ENCODE peak calls at places on chromosomes 5 and 9, in nine cellular contexts. N, U, S, K, Z, D, T, L and V are unnamed samples.

GRCh38 chr9:105047652-105048031 is 119.7 kb upstream of the ABCA1 start:
- DNase-seq in N (no peak), U (no peak), S (no peak), K (no peak), Z (no peak), D (no peak), T (no peak), L (no peak), V (no peak)

GRCh38 chr9:77020438-77021264 is 1.2 kb downstream of the FOXB2 start:
- DNase-seq in N (no peak), U (no peak), S (no peak), K (no peak), Z (peak), D (no peak), T (no peak), L (no peak), V (peak)

GRCh38 chr5:8842906-8843590 is 702.8 kb downstream of the SEMA5A start:
- DNase-seq in N (no peak), U (peak), S (peak), K (peak), Z (no peak), D (no peak), T (no peak), L (no peak), V (no peak)

GRCh38 chr9:127050152-127050551 is 72.3 kb downstream of the ANGPTL2 start:
- DNase-seq in N (peak), U (no peak), S (no peak), K (no peak), Z (peak), D (no peak), T (no peak), L (no peak), V (no peak)

GRCh38 chr5:169695919-169696490 is 58.9 kb downstream of the DOCK2 start:
- DNase-seq in N (no peak), U (peak), S (no peak), K (peak), Z (no peak), D (no peak), T (no peak), L (no peak), V (no peak)

GRCh38 chr5:14742427-14743010 is 78.0 kb downstream of the OTULIN start:
- DNase-seq in N (no peak), U (no peak), S (no peak), K (no peak), Z (no peak), D (no peak), T (no peak), L (no peak), V (no peak)

GRCh38 chr5:102666164-102666951 is 88.7 kb upstream of the PAM start:
- DNase-seq in N (no peak), U (no peak), S (peak), K (no peak), Z (no peak), D (no peak), T (no peak), L (no peak), V (no peak)

GRCh38 chr9:34612788-34613390 is 992 bp upstream of the RPP25L start:
- DNase-seq in N (peak), U (peak), S (peak), K (peak), Z (peak), D (peak), T (peak), L (no peak), V (peak)

GRCh38 chr5:684771-685216 is 8.4 kb downstream of the TPPP start:
- DNase-seq in N (no peak), U (no peak), S (no peak), K (no peak), Z (peak), D (no peak), T (no peak), L (no peak), V (no peak)

GRCh38 chr5:80797428-80798024 is 142.7 kb upstream of the DHFR start:
- DNase-seq in N (no peak), U (no peak), S (no peak), K (no peak), Z (no peak), D (no peak), T (no peak), L (no peak), V (peak)

GRCh38 chr5:76901522-76901921 is 51.3 kb upstream of the CRHBP start:
- DNase-seq in N (no peak), U (no peak), S (no peak), K (no peak), Z (no peak), D (no peak), T (no peak), L (no peak), V (no peak)

DNA sequence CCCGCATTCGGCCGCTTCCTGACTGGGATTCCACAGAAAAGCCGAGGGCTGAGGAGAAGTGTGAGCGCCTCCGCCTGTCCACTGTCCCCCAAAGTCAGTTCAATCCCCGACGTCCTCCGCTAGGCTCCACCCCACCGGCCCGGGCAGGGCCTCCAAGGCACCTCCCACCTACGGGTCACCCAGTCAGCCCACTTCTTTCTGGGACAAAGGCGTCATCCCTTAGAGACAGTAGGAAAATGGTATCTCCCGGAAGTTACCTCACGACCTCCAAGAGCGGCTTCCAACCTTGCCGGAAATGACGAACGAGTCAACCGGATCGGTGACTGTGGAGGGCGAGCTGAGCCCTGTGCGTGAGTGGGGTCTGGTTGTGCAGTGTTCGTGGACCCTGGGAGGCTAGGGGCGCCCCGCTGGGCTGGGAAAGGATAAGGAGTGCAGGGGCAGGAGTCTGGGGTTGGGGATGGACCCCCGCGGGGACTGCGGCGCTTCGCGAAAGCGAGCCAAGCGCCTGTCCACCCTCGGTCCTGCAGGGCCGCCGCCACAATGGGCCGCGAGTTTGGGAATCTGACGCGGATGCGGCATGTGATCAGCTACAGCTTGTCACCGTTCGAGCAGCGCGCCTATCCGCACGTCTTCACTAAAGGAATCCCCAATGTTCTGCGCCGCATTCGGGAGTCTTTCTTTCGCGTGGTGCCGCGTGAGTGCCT is at the start of the genes GDF9 and UQCRQ:
- DNase-seq in N (peak), U (peak), S (peak), K (peak), Z (peak), D (peak), T (peak), L (peak), V (peak)
- TF ChIP-seq CTCF in N (no peak), U (peak), S (peak), K (peak), Z (no peak), D (no peak), T (peak), L (peak), V (peak)

DNA sequence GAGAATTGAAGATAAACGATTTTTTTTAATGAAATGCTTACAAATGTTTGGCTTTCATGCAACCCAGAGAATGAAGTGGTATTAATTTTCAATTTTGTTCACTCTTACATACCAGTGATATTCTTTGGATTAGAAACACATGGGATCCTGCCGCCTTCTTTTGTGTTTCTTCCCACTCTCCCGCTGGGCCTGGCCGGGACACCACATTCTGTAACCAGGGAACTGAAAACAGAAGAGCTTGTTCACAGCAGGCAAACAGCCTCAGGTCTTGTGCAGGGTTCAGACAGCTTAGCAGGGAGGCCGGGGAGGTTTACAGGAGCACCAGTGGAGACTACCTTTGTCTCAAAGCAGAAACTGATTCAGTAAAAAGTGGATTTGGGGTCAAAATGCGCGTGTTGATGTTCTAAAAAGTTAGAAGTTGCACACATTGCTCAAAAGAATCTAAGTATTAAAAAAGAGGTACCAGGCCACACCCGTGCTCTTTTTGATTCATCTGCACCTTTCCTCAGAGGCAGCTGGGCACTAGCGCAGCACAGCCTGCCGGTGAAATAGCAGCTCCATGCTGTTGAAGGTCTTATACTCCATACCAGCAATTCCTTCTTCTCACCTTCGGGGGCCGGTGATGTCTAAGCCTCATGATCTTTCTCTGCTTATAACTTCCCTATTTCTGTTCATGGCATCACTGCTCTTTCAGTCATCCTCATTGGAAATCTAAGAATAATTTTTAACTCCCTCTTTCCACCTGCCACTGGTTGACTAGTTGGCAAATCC is 67.1 kb downstream of the GRAMD2B start:
- DNase-seq in N (no peak), U (peak), S (no peak), K (peak), Z (peak), D (no peak), T (peak), L (no peak), V (no peak)
- TF ChIP-seq CTCF in N (no peak), U (peak), S (no peak), K (peak), Z (peak), D (no peak), T (peak), L (no peak), V (no peak)

DNA sequence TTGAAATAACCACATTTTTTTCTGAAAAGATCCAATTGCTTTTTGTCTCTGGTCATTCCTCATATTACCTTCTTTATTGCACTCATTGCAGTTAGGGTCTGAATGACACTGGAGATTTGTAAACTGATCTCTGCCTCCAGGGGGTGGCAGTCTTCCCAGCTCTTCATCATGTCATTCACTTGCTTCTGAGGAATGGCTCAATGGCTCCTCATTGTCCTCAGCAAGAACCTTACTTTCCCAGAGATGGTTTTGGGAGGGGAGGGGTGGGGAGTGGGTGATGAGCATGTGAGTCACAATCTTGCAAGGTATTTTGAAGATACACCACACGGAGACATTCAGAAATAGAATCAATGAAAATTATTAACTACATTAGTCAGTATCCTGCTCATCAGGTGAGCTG is 159.8 kb upstream of the GAS1 start:
- DNase-seq in N (no peak), U (no peak), S (peak), K (no peak), Z (peak), D (no peak), T (peak), L (no peak), V (no peak)
- TF ChIP-seq CTCF in N (no peak), U (no peak), S (peak), K (no peak), Z (peak), D (no peak), T (peak), L (peak), V (no peak)

GRCh38 chr5:163696270-163696887 is 191.0 kb downstream of the MAT2B start:
- DNase-seq in N (peak), U (peak), S (peak), K (peak), Z (peak), D (peak), T (peak), L (no peak), V (peak)
- TF ChIP-seq CTCF in N (peak), U (peak), S (peak), K (peak), Z (peak), D (peak), T (peak), L (peak), V (peak)

GRCh38 chr9:95373069-95373681 is 55.7 kb upstream of the FANCC start:
- DNase-seq in N (no peak), U (no peak), S (no peak), K (no peak), Z (no peak), D (no peak), T (no peak), L (no peak), V (no peak)
- TF ChIP-seq CTCF in N (no peak), U (no peak), S (no peak), K (no peak), Z (no peak), D (no peak), T (no peak), L (no peak), V (no peak)

GRCh38 chr5:172764861-172765765 is 5.9 kb downstream of the DUSP1 start:
- DNase-seq in N (peak), U (peak), S (peak), K (peak), Z (peak), D (peak), T (peak), L (peak), V (peak)
- TF ChIP-seq CTCF in N (no peak), U (no peak), S (peak), K (no peak), Z (no peak), D (peak), T (peak), L (peak), V (no peak)

GRCh38 chr5:111834926-111835599 is 78.1 kb upstream of the NREP start:
- DNase-seq in N (no peak), U (no peak), S (no peak), K (peak), Z (no peak), D (no peak), T (no peak), L (no peak), V (no peak)
- TF ChIP-seq CTCF in N (no peak), U (no peak), S (no peak), K (no peak), Z (peak), D (no peak), T (no peak), L (no peak), V (no peak)

DNA sequence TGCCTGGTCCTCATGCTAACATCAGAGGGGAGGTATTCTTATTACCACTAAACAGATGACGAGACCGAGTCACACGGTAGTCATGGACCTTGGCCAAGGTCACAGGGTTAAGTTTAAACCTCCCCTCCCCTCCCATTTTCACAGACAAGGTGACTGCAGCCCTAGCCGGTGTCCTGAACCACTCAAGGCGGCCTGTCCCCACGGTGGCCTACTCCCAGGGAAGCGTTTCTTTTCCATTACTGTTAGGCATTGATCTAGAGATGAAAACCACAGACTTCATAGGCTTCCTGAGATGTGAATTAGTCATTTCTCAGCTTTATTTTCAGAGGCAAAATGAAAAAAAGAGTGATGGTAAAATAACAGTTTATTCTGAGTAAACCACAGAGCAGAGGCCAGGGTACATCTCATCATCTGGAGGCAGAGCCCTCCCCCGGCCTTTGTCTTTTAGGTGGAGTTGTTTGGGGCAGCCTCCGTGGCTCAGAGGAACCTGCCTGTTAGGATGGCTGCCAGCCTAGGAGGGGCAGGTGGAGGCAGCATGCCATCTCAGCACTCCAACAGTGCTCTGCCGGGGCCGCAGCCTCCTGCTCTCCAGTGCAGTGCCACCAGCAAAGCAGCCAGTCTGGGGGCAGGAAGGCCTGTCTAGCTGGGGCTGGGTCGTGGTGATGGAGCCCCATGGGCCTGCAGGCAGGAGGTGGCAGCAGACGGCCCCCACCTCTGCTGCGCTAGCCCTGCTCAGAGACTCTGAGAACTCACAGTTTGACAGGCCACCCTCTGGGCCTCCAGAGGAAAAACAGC is 71.2 kb downstream of the RAPGEF1 start:
- DNase-seq in N (no peak), U (no peak), S (no peak), K (peak), Z (peak), D (no peak), T (peak), L (no peak), V (peak)
- TF ChIP-seq CTCF in N (no peak), U (no peak), S (no peak), K (no peak), Z (peak), D (no peak), T (peak), L (no peak), V (no peak)